ENCODE peak calls at places on chromosomes 16 and 17, in seven cellular contexts. Q is activated T-helper 9 cell treated with anti-CD3 and anti-CD28 coated beads, Interleukin-2, amount 50 U/mL, for 16 hours; E is activated CD4-positive, alpha-beta T cell treated with anti-CD3 and anti-CD28 coated beads, Interleukin-2, amount 50 U/mL, for 1 hour; P is psoas muscle; J is AG04450; H is GM23338; Y is stomach. I is an unnamed sample.

GRCh38 chr17:55601874-55602364 is 90.7 kb upstream of the SMIM36 start:
- DNase-seq in Q (no peak), E (peak; percentile 7), P (no peak), J (no peak), H (peak; percentile 91), Y (no peak), I (no peak)

GRCh38 chr17:39011907-39012468 is 44.8 kb upstream of the FBXO47 start:
- DNase-seq in Q (no peak), E (no peak), P (no peak), J (no peak), H (peak; percentile 87), Y (no peak), I (no peak)

GRCh38 chr17:64399071-64399766 is 8.6 kb upstream of the PECAM1 start:
- DNase-seq in Q (no peak), E (no peak), P (no peak), J (no peak), H (no peak), Y (no peak), I (no peak)

GRCh38 chr16:87338155-87338765 is 21.1 kb upstream of the C16orf95 start:
- DNase-seq in Q (no peak), E (no peak), P (no peak), J (no peak), H (no peak), Y (no peak), I (no peak)

GRCh38 chr17:61812747-61813146 is 50.6 kb downstream of the BRIP1 start:
- DNase-seq in Q (no peak), E (no peak), P (no peak), J (no peak), H (no peak), Y (no peak), I (no peak)

GRCh38 chr16:25419123-25419522 is 161.5 kb upstream of the ZKSCAN2 start:
- DNase-seq in Q (no peak), E (no peak), P (no peak), J (no peak), H (no peak), Y (no peak), I (no peak)

GRCh38 chr17:40099627-40100418 is 566 bp downstream of the NR1D1 start:
- DNase-seq in Q (no peak), E (no peak), P (no peak), J (no peak), H (no peak), Y (no peak), I (no peak)

GRCh38 chr16:30139895-30140481 is 17.0 kb upstream of the MAPK3 start:
- DNase-seq in Q (no peak), E (no peak), P (no peak), J (no peak), H (no peak), Y (no peak), I (peak; percentile 61)

GRCh38 chr17:77045441-77046041 is 95.2 kb upstream of the SEC14L1 start:
- DNase-seq in Q (no peak), E (no peak), P (no peak), J (no peak), H (no peak), Y (no peak), I (no peak)

GRCh38 chr17:47717845-47718621 is 15.0 kb upstream of the TBX21 start:
- DNase-seq in Q (no peak), E (no peak), P (no peak), J (no peak), H (no peak), Y (no peak), I (no peak)

GRCh38 chr16:1244881-1245280 is 4.4 kb downstream of the TPSAB1 start:
- DNase-seq in Q (no peak), E (no peak), P (no peak), J (no peak), H (no peak), Y (no peak), I (no peak)

GRCh38 chr16:58732545-58733247 is 1.4 kb downstream of the GOT2 start:
- DNase-seq in Q (no peak), E (no peak), P (no peak), J (no peak), H (peak; percentile 11), Y (no peak), I (no peak)

GRCh38 chr16:71784093-71784492 is 24.5 kb downstream of the AP1G1 start:
- DNase-seq in Q (no peak), E (no peak), P (no peak), J (no peak), H (no peak), Y (no peak), I (no peak)

GRCh38 chr17:58112970-58113631 is 29.9 kb downstream of the DYNLL2 start:
- DNase-seq in Q (peak; percentile 69), E (peak; percentile 87), P (peak; percentile 68), J (no peak), H (peak; percentile 85), Y (peak; percentile 86), I (peak; percentile 88)

GRCh38 chr16:30896203-30896889 is at the start of gene CTF1:
- DNase-seq in Q (no peak), E (no peak), P (peak; percentile 80), J (peak; percentile 78), H (peak; percentile 85), Y (peak; percentile 56), I (peak; percentile 61)

GRCh38 chr16:27642753-27643152 is 92.8 kb downstream of the KATNIP start:
- DNase-seq in Q (no peak), E (no peak), P (no peak), J (no peak), H (peak; percentile 64), Y (no peak), I (no peak)

GRCh38 chr17:67514998-67515397 is 137.9 kb downstream of the PITPNC1 start:
- DNase-seq in Q (no peak), E (no peak), P (no peak), J (no peak), H (peak; percentile 42), Y (no peak), I (no peak)

GRCh38 chr16:78987676-78988075 is 612.9 kb downstream of the MAF start:
- DNase-seq in Q (no peak), E (no peak), P (no peak), J (no peak), H (no peak), Y (no peak), I (no peak)

GRCh38 chr17:12756786-12757185 is 32.5 kb upstream of the ARHGAP44 start:
- DNase-seq in Q (no peak), E (no peak), P (no peak), J (no peak), H (no peak), Y (no peak), I (no peak)

GRCh38 chr17:35804658-35805192 is 4.6 kb upstream of the TAF15 start:
- DNase-seq in Q (no peak), E (no peak), P (no peak), J (peak; percentile 84), H (peak; percentile 95), Y (peak; percentile 44), I (peak; percentile 67)

GRCh38 chr17:9162275-9162985 is 141.1 kb downstream of the NTN1 start:
- DNase-seq in Q (no peak), E (no peak), P (no peak), J (no peak), H (peak; percentile 84), Y (no peak), I (no peak)

GRCh38 chr17:43360376-43360738 is 38.4 kb upstream of the ARL4D start:
- DNase-seq in Q (peak; percentile 55), E (peak; percentile 69), P (no peak), J (no peak), H (no peak), Y (peak; percentile 59), I (peak; percentile 39)

GRCh38 chr16:2814757-2815298 is 2.2 kb upstream of the PRSS21 start:
- DNase-seq in Q (no peak), E (no peak), P (no peak), J (no peak), H (no peak), Y (no peak), I (no peak)